ENCODE peak calls at places on chromosomes 3 and 15, in eight cellular contexts. R is COLO829; K is neural crest cell; U is activated T-helper 1 cell treated with Interleukin-2 at 50 U/mL for 16 hours; G is tibial nerve; E is RPMI8226; A is stimulated activated CD4-positive, alpha-beta T cell treated with anti-CD3 and anti-CD28 coated beads, Interleukin-2, amount 100 ng/mL, for 48 hours; S is CD4-positive, CD25-positive, alpha-beta regulatory T cell. Z is an unnamed sample.

GRCh38 chr3:184323696-184324095 is 9.3 kb downstream of the EIF4G1 start:
- DNase-seq in R (no peak), K (no peak), U (no peak), G (no peak), E (no peak), A (no peak), S (no peak), Z (no peak)

GRCh38 chr3:128845695-128846491 is 33.5 kb upstream of the ACAD9 start:
- DNase-seq in R (peak), K (peak), U (peak), G (peak), E (peak), A (peak), S (peak), Z (peak)

GRCh38 chr3:23094890-23095462 is 108.2 kb upstream of the UBE2E2 start:
- DNase-seq in R (no peak), K (no peak), U (no peak), G (no peak), E (no peak), A (no peak), S (no peak), Z (no peak)

GRCh38 chr3:126438746-126439145 is 36.9 kb downstream of the ZXDC start:
- DNase-seq in R (no peak), K (no peak), U (no peak), G (no peak), E (no peak), A (no peak), S (no peak), Z (no peak)

GRCh38 chr15:23503546-23503945 is 56.5 kb upstream of the GOLGA6L2 start:
- DNase-seq in R (no peak), K (no peak), U (no peak), G (no peak), E (no peak), A (no peak), S (no peak), Z (peak)

GRCh38 chr3:44058022-44058867 is 183.4 kb upstream of the TOPAZ1 start:
- DNase-seq in R (no peak), K (no peak), U (no peak), G (no peak), E (peak), A (peak), S (no peak), Z (no peak)

GRCh38 chr15:39426552-39427532 is 154.0 kb upstream of the THBS1 start:
- DNase-seq in R (no peak), K (no peak), U (peak), G (peak), E (peak), A (peak), S (peak), Z (peak)

GRCh38 chr3:23389089-23389488 is 186.0 kb downstream of the UBE2E2 start:
- DNase-seq in R (no peak), K (no peak), U (no peak), G (no peak), E (no peak), A (no peak), S (no peak), Z (no peak)

GRCh38 chr3:17157713-17158112 is 273.0 kb downstream of the PLCL2 start:
- DNase-seq in R (no peak), K (no peak), U (no peak), G (no peak), E (no peak), A (no peak), S (no peak), Z (no peak)

GRCh38 chr15:64930778-64931240 is 19.1 kb downstream of the ANKDD1A start:
- DNase-seq in R (no peak), K (no peak), U (no peak), G (no peak), E (peak), A (no peak), S (no peak), Z (no peak)

GRCh38 chr3:12977117-12977808 is 96.0 kb downstream of the IQSEC1 start:
- DNase-seq in R (no peak), K (no peak), U (no peak), G (no peak), E (no peak), A (no peak), S (no peak), Z (no peak)

GRCh38 chr3:23740517-23741402 is 65.0 kb upstream of the UBE2E1 start:
- DNase-seq in R (no peak), K (no peak), U (no peak), G (no peak), E (peak), A (no peak), S (no peak), Z (no peak)

GRCh38 chr3:132087356-132087755 is 52.5 kb upstream of the CPNE4 start:
- DNase-seq in R (no peak), K (no peak), U (no peak), G (no peak), E (no peak), A (no peak), S (no peak), Z (no peak)

GRCh38 chr15:98760112-98760826 is 111.9 kb downstream of the IGF1R start:
- DNase-seq in R (no peak), K (no peak), U (no peak), G (no peak), E (no peak), A (no peak), S (no peak), Z (no peak)

GRCh38 chr3:100893108-100893507 is 100.1 kb downstream of the ABI3BP start:
- DNase-seq in R (no peak), K (no peak), U (no peak), G (peak), E (no peak), A (no peak), S (no peak), Z (no peak)

GRCh38 chr15:61119556-61119955 is 109.5 kb downstream of the RORA start:
- DNase-seq in R (no peak), K (no peak), U (no peak), G (no peak), E (no peak), A (no peak), S (no peak), Z (no peak)

GRCh38 chr3:172177046-172177445 is 137.7 kb downstream of the FNDC3B start:
- DNase-seq in R (peak), K (no peak), U (no peak), G (peak), E (no peak), A (no peak), S (no peak), Z (no peak)

GRCh38 chr3:131147534-131147933 is 120.9 kb downstream of the NEK11 start:
- DNase-seq in R (no peak), K (no peak), U (no peak), G (no peak), E (no peak), A (no peak), S (no peak), Z (no peak)

GRCh38 chr3:158350971-158351370 is 220.0 kb upstream of the MLF1 start:
- DNase-seq in R (no peak), K (no peak), U (no peak), G (no peak), E (no peak), A (no peak), S (no peak), Z (no peak)